ENCODE peak calls at places on chromosome 5, in five cellular contexts. One of them, this sample, is unnamed.

GRCh38 chr5:42756630-42757601 is at the start of gene CCDC152:
- DNase-seq in NCI-H1417: no peak
- DNase-seq in effector CD4-positive, alpha-beta T cell: peak
- DNase-seq in transverse colon: no peak
- DNase-seq in stimulated activated CD4-positive, alpha-beta T cell treated with anti-CD3 and anti-CD28 coated beads, Interleukin-1b, Interleukin-23, amount 100 ng/mL, for 4 hours: peak
- DNase-seq in this sample: no peak

GRCh38 chr5:180959661-180960060 is 29.0 kb upstream of the BTNL3 start:
- DNase-seq in NCI-H1417: no peak
- DNase-seq in effector CD4-positive, alpha-beta T cell: no peak
- DNase-seq in transverse colon: no peak
- DNase-seq in stimulated activated CD4-positive, alpha-beta T cell treated with anti-CD3 and anti-CD28 coated beads, Interleukin-1b, Interleukin-23, amount 100 ng/mL, for 4 hours: no peak
- DNase-seq in this sample: no peak

GRCh38 chr5:51398875-51399635 is 15.8 kb downstream of the ISL1 start:
- DNase-seq in NCI-H1417: no peak
- DNase-seq in effector CD4-positive, alpha-beta T cell: no peak
- DNase-seq in transverse colon: no peak
- DNase-seq in stimulated activated CD4-positive, alpha-beta T cell treated with anti-CD3 and anti-CD28 coated beads, Interleukin-1b, Interleukin-23, amount 100 ng/mL, for 4 hours: no peak
- DNase-seq in this sample: no peak

GRCh38 chr5:146027746-146028145 is 77.6 kb downstream of the PLAC8L1 start:
- DNase-seq in NCI-H1417: no peak
- DNase-seq in effector CD4-positive, alpha-beta T cell: no peak
- DNase-seq in transverse colon: peak
- DNase-seq in stimulated activated CD4-positive, alpha-beta T cell treated with anti-CD3 and anti-CD28 coated beads, Interleukin-1b, Interleukin-23, amount 100 ng/mL, for 4 hours: no peak
- DNase-seq in this sample: no peak

GRCh38 chr5:147752033-147752432 is 30.5 kb downstream of the JAKMIP2 start:
- DNase-seq in NCI-H1417: no peak
- DNase-seq in effector CD4-positive, alpha-beta T cell: no peak
- DNase-seq in transverse colon: no peak
- DNase-seq in stimulated activated CD4-positive, alpha-beta T cell treated with anti-CD3 and anti-CD28 coated beads, Interleukin-1b, Interleukin-23, amount 100 ng/mL, for 4 hours: no peak
- DNase-seq in this sample: no peak

GRCh38 chr5:116343961-116344360 is 230.7 kb downstream of the SEMA6A start:
- DNase-seq in NCI-H1417: no peak
- DNase-seq in effector CD4-positive, alpha-beta T cell: no peak
- DNase-seq in transverse colon: no peak
- DNase-seq in stimulated activated CD4-positive, alpha-beta T cell treated with anti-CD3 and anti-CD28 coated beads, Interleukin-1b, Interleukin-23, amount 100 ng/mL, for 4 hours: no peak
- DNase-seq in this sample: no peak

GRCh38 chr5:1946122-1946677 is 63.5 kb upstream of the IRX4 start:
- DNase-seq in NCI-H1417: no peak
- DNase-seq in effector CD4-positive, alpha-beta T cell: no peak
- DNase-seq in transverse colon: no peak
- DNase-seq in stimulated activated CD4-positive, alpha-beta T cell treated with anti-CD3 and anti-CD28 coated beads, Interleukin-1b, Interleukin-23, amount 100 ng/mL, for 4 hours: no peak
- DNase-seq in this sample: no peak

GRCh38 chr5:118253401-118254061 is 734.8 kb downstream of the DTWD2 start:
- DNase-seq in NCI-H1417: no peak
- DNase-seq in effector CD4-positive, alpha-beta T cell: no peak
- DNase-seq in transverse colon: no peak
- DNase-seq in stimulated activated CD4-positive, alpha-beta T cell treated with anti-CD3 and anti-CD28 coated beads, Interleukin-1b, Interleukin-23, amount 100 ng/mL, for 4 hours: no peak
- DNase-seq in this sample: no peak

GRCh38 chr5:54760182-54760935 is 225.0 kb downstream of the ESM1 start:
- DNase-seq in NCI-H1417: no peak
- DNase-seq in effector CD4-positive, alpha-beta T cell: no peak
- DNase-seq in transverse colon: no peak
- DNase-seq in stimulated activated CD4-positive, alpha-beta T cell treated with anti-CD3 and anti-CD28 coated beads, Interleukin-1b, Interleukin-23, amount 100 ng/mL, for 4 hours: no peak
- DNase-seq in this sample: no peak

GRCh38 chr5:177557041-177557647 is 2.8 kb upstream of the FAM193B start:
- DNase-seq in NCI-H1417: no peak
- DNase-seq in effector CD4-positive, alpha-beta T cell: no peak
- DNase-seq in transverse colon: peak
- DNase-seq in stimulated activated CD4-positive, alpha-beta T cell treated with anti-CD3 and anti-CD28 coated beads, Interleukin-1b, Interleukin-23, amount 100 ng/mL, for 4 hours: no peak
- DNase-seq in this sample: no peak

GRCh38 chr5:31182146-31182545 is 11.3 kb upstream of the CDH6 start:
- DNase-seq in NCI-H1417: no peak
- DNase-seq in effector CD4-positive, alpha-beta T cell: no peak
- DNase-seq in transverse colon: no peak
- DNase-seq in stimulated activated CD4-positive, alpha-beta T cell treated with anti-CD3 and anti-CD28 coated beads, Interleukin-1b, Interleukin-23, amount 100 ng/mL, for 4 hours: no peak
- DNase-seq in this sample: no peak

This sample was measured in mesothelial cell of epicardium.